ENCODE peak calls at places on chromosomes 7 and 10, in four cellular contexts. L, P, F and T are unnamed samples.

GRCh38 chr10:98104125-98104524 is 30.3 kb upstream of the R3HCC1L start:
- DNase-seq in F (no peak), P (no peak), L (no peak), T (no peak)

GRCh38 chr7:75716992-75717626 is 21.6 kb downstream of the HIP1 start:
- DNase-seq in P (no peak), L (no peak), F (no peak), T (no peak)

GRCh38 chr10:83545901-83546391 is 593.4 kb upstream of the GHITM start:
- DNase-seq in P (peak; percentile 64), F (no peak), L (no peak), T (peak; percentile 55)

GRCh38 chr7:116953372-116953726 is at the start of gene ST7:
- DNase-seq in P (no peak), L (no peak), F (no peak), T (peak; percentile 87)

GRCh38 chr7:157564518-157565177 is 227.8 kb downstream of the DNAJB6 start:
- DNase-seq in L (no peak), P (no peak), F (no peak), T (no peak)

GRCh38 chr10:3452234-3452633 is 279.7 kb upstream of the PITRM1 start:
- DNase-seq in L (no peak), F (no peak), P (no peak), T (no peak)

GRCh38 chr10:30151581-30152389 is 92.4 kb upstream of the JCAD start:
- DNase-seq in P (no peak), F (peak; percentile 87), L (peak; percentile 2), T (peak; percentile 18)

GRCh38 chr10:104937528-104937927 is 296.4 kb downstream of the SORCS3 start:
- DNase-seq in L (no peak), P (no peak), F (no peak), T (no peak)

GRCh38 chr7:156746891-156747290 is 106.3 kb downstream of the RNF32 start:
- DNase-seq in F (no peak), L (no peak), P (no peak), T (no peak)

GRCh38 chr7:123675092-123675473 is 19.4 kb downstream of the LMOD2 start:
- DNase-seq in P (no peak), F (no peak), L (no peak), T (no peak)

GRCh38 chr10:60883187-60883586 is 60.8 kb downstream of the RHOBTB1 start:
- DNase-seq in F (peak; percentile 60), L (no peak), P (no peak), T (peak; percentile 29)

GRCh38 chr10:48603421-48604038 is 1.3 kb downstream of the ARHGAP22 start:
- DNase-seq in F (no peak), L (no peak), P (no peak), T (no peak)

GRCh38 chr10:73841526-73842285 is 30.3 kb upstream of the NDST2 start:
- DNase-seq in P (no peak), L (no peak), F (no peak), T (no peak)

GRCh38 chr7:83468251-83468739 is 180.6 kb downstream of the SEMA3E start:
- DNase-seq in P (peak; percentile 83), F (peak; percentile 57), L (no peak), T (peak; percentile 19)

GRCh38 chr10:95531994-95532399 is 29.2 kb downstream of the SORBS1 start:
- DNase-seq in L (no peak), P (no peak), F (peak; percentile 94), T (no peak)

GRCh38 chr7:18685961-18686360 is 190.4 kb downstream of the HDAC9 start:
- DNase-seq in P (no peak), F (no peak), L (no peak), T (no peak)

GRCh38 chr10:63157845-63158624 is 24.9 kb downstream of the NRBF2 start:
- DNase-seq in F (peak; percentile 92), L (no peak), P (peak; percentile 49), T (peak; percentile 54)

GRCh38 chr10:106078796-106079576 is 1085.5 kb downstream of the SORCS1 start:
- DNase-seq in L (no peak), F (no peak), P (no peak), T (peak; percentile 3)

GRCh38 chr7:13880789-13881188 is 108.7 kb downstream of the ETV1 start:
- DNase-seq in F (no peak), L (no peak), P (no peak), T (no peak)

GRCh38 chr10:119531067-119531466 is 11.5 kb downstream of the RGS10 start:
- DNase-seq in L (no peak), P (no peak), F (no peak), T (no peak)
- TF ChIP-seq NRF1 in L (no peak), P (no peak), F (no peak), T (no peak)

GRCh38 chr7:122525355-122525754 is 173.6 kb downstream of the RNF133 start:
- DNase-seq in P (no peak), L (no peak), F (no peak), T (no peak)
- TF ChIP-seq NRF1 in P (no peak), L (no peak), F (no peak), T (no peak)

DNA sequence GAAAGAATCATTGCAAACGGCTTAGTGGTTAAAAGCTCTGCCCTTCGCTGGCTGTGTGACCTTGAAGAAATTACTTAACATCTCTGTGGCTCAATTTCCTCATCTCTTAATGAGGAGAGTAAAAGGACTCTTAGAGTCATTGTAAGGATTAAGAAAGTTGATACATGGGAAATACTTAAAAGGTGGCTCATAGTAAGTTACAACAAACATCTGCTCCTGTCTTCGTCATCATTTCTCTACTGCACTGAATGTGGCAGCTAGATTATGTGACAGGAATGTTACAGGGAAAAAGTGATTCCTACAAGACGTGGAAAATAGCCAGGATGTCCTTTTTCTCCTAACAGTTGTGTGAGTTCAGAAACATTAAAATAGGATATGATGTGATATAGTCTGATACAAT is 184.7 kb downstream of the FRMD4A start:
- DNase-seq in F (no peak), L (no peak), P (no peak), T (no peak)
- TF ChIP-seq NRF1 in F (no peak), L (no peak), P (no peak), T (no peak)

DNA sequence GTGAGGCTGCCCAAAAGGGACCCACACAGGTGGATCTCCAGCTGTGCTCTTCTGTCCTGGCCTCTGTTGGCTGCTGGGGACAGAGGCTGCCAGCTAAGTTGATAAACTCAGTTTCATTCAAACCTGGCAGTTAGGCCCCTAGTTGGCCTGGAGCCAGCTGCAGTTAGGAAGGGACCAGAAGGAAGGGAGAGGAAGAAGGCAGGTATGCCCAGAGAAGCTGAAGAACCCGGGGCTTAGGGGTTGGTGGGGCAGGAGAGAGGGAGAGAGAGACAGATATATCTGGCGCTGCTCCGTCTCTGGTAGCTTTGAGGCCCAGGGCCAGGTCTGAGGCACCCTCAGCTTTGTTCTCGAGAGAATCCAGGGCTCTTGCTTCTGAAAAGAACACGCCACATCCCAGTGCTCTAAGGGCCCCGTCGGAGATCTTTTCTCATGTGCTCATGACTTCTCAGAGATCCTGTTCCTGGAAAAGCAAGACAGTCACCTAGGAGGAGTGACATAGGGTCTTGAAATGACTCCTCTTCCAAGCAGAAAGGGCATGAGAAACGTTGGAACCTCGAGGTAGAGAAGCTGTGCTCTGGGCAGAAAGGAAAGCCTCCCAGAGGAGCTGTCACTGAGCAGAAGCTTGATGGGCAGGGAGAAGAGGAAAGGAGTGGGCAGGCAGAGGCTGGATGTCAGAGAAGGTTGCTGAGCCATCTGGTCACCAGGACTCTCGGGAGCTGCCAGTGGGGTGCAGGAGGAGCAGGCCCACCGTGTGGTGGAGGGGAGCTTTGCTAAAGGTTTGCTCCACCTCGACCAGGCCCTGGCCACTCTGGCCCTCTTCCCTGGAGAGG is 153.6 kb downstream of the ARHGAP21 start:
- DNase-seq in L (no peak), P (no peak), F (peak; percentile 73), T (no peak)
- TF ChIP-seq NRF1 in L (no peak), P (no peak), F (no peak), T (no peak)

DNA sequence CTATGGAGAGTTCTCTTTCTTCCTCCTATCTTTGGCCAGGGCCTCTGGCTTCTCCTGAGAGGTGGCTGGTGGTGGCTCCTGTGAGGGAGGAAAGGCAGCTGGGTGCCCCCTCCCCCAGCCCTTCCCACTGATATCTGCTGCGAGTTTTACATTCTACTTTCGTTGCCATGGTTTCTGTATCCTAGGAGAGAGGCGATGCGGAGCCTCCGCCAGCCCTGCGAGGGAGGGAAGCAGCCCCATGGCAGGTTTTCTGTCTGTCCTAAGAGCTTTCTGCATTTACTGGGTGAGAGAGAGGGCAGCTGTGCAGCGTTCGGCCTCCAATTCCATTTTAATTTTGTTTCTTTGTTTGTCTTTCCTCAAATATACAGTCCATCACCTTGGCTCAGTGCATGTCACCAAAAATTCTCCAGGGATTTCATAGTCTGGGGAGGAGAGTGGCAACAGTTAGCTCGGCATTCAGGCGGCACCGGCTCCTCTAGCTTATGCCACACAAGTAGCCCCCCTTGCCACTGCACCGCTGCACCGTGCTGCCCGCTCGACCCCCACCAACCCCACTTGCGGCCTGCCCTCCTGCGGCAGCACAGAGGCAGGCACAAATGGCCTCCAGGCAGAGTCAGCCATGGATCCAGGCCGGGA is 20.4 kb downstream of the DNAJB12 start:
- DNase-seq in L (no peak), F (peak; percentile 45), P (no peak), T (peak; percentile 77)
- TF ChIP-seq NRF1 in L (no peak), F (no peak), P (no peak), T (no peak)

GRCh38 chr7:6634021-6634420 is 3.1 kb upstream of the ZNF316 start:
- DNase-seq in L (no peak), F (no peak), P (no peak), T (no peak)

GRCh38 chr7:6628045-6628444 is 9.1 kb upstream of the ZNF316 start:
- DNase-seq in P (no peak), F (no peak), L (no peak), T (no peak)

GRCh38 chr7:6631605-6632004 is 5.5 kb upstream of the ZNF316 start:
- DNase-seq in F (no peak), L (no peak), P (no peak), T (no peak)

GRCh38 chr7:6624246-6624611 is 8.8 kb downstream of the ZNF853 start:
- DNase-seq in F (no peak), L (no peak), P (no peak), T (no peak)

DNA sequence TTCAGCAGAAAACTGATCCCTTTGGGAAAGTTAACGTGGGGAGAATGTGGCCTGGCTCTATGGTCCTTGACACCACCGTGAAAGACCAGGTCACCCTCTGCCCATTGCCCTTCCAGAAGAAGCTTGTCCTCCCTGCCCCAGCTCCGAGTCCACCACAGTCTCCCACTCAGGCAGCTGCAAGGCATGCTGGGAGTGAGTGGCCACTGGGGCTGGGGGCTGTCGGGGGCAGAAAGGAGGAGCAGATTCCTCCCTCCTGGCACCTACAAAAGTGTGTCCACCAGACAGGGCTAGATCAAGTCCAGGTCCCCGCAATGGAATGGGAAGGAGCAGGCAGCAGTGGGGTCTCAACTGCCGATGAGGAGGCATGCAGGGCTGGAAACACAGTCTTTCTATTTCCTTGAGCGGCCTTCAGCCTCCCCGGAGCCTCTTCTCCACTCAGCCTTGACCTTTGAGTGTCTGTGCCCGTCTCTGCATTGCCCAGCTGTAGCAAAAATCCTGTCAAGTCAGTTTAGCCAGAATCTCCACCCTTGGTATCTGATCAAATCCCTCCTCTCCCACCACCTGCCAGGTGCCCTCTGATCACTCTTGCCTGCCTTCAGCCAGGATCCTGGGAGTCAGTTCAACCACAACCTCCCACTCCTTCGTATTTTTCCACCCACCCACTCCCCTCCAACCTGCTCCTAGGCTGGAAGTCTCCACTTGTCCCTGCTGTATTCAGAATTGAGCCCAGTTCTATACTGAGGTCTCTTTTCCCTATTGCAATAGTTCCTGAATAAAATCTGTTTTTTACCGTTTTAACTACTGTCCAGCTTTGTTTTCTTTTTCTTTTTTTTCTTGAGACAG is 6.9 kb upstream of the ZNF316 start:
- DNase-seq in P (no peak), L (no peak), F (no peak), T (no peak)
- TF ChIP-seq NRF1 in P (no peak), L (no peak), F (no peak), T (no peak)